ENCODE peak calls at places on chromosomes 16 and 17, in eight cellular contexts. H, U, Z, D, Q, G, A and E are unnamed samples.

GRCh38 chr17:2874211-2874686 is 78.0 kb downstream of the RAP1GAP2 start:
- DNase-seq in H (no peak), U (no peak), Z (no peak), D (no peak), Q (no peak), G (no peak), A (no peak), E (peak; percentile 61)

GRCh38 chr16:55817236-55817912 is 15.5 kb downstream of the CES1 start:
- DNase-seq in H (no peak), U (no peak), Z (no peak), D (no peak), Q (no peak), G (no peak), A (no peak), E (no peak)

GRCh38 chr17:82940226-82941020 is 100.6 kb upstream of the ZNF750 start:
- DNase-seq in H (no peak), U (no peak), Z (no peak), D (no peak), Q (no peak), G (no peak), A (no peak), E (peak; percentile 5)

GRCh38 chr17:33732116-33732515 is 439.0 kb upstream of the ASIC2 start:
- DNase-seq in H (no peak), U (no peak), Z (peak; percentile 18), D (no peak), Q (no peak), G (peak; percentile 23), A (no peak), E (no peak)

GRCh38 chr17:7499161-7499560 is 15.0 kb downstream of the POLR2A start:
- DNase-seq in H (no peak), U (no peak), Z (no peak), D (no peak), Q (no peak), G (no peak), A (no peak), E (no peak)

GRCh38 chr17:42618442-42619150 is 9.1 kb downstream of the TUBG1 start:
- DNase-seq in H (no peak), U (no peak), Z (peak; percentile 58), D (no peak), Q (no peak), G (no peak), A (no peak), E (peak; percentile 70)

GRCh38 chr16:15482068-15482747 is 47.8 kb downstream of the BMERB1 start:
- DNase-seq in H (peak; percentile 50), U (peak; percentile 45), Z (peak; percentile 99), D (no peak), Q (peak; percentile 14), G (no peak), A (peak; percentile 99), E (peak; percentile 34)

GRCh38 chr17:63035695-63036094 is 69.7 kb downstream of the TANC2 start:
- DNase-seq in H (no peak), U (no peak), Z (no peak), D (no peak), Q (no peak), G (no peak), A (no peak), E (no peak)

GRCh38 chr16:57092786-57093301 is 461 bp downstream of the CPNE2 start:
- DNase-seq in H (peak; percentile 63), U (peak; percentile 36), Z (peak; percentile 62), D (peak; percentile 18), Q (no peak), G (peak; percentile 33), A (no peak), E (peak; percentile 55)

GRCh38 chr16:57358527-57359095 is at the start of gene CCL22:
- DNase-seq in H (peak; percentile 53), U (no peak), Z (no peak), D (no peak), Q (no peak), G (no peak), A (no peak), E (no peak)

GRCh38 chr17:56779898-56780777 is 53.6 kb downstream of the C17orf67 start:
- DNase-seq in H (peak; percentile 87), U (peak; percentile 88), Z (peak; percentile 67), D (peak; percentile 77), Q (peak; percentile 66), G (peak; percentile 87), A (no peak), E (peak; percentile 81)

GRCh38 chr16:58048494-58048893 is 22.9 kb downstream of the MMP15 start:
- DNase-seq in H (no peak), U (no peak), Z (no peak), D (no peak), Q (no peak), G (no peak), A (no peak), E (no peak)

GRCh38 chr17:47789611-47790520 is 31.7 kb downstream of the OSBPL7 start:
- DNase-seq in H (peak; percentile 75), U (peak; percentile 60), Z (peak; percentile 92), D (no peak), Q (no peak), G (peak; percentile 55), A (no peak), E (peak; percentile 73)

GRCh38 chr16:70749681-70750601 is 51.0 kb downstream of the VAC14 start:
- DNase-seq in H (no peak), U (no peak), Z (no peak), D (no peak), Q (no peak), G (peak; percentile 26), A (no peak), E (peak; percentile 46)

GRCh38 chr17:42252528-42253172 is 23.5 kb downstream of the STAT5B start:
- DNase-seq in H (no peak), U (no peak), Z (no peak), D (no peak), Q (no peak), G (no peak), A (no peak), E (no peak)

GRCh38 chr17:65553009-65553645 is 8.3 kb downstream of the AXIN2 start:
- DNase-seq in H (no peak), U (no peak), Z (no peak), D (no peak), Q (no peak), G (no peak), A (no peak), E (no peak)

GRCh38 chr16:78529881-78530280 is 430.4 kb downstream of the WWOX start:
- DNase-seq in H (no peak), U (no peak), Z (no peak), D (no peak), Q (no peak), G (no peak), A (no peak), E (no peak)